ENCODE peak calls at places on chromosome 5, in ten cellular contexts. Z is HL-60, S is gastrocnemius medialis, V is MCF 10A, F is AG04449, T is IMR-90, R is pancreas, M is left ventricle myocardium inferior, U is fibroblast of lung, Y is choroid plexus epithelial cell. E is an unnamed sample.

GRCh38 chr5:142012186-142012785 is 541 bp downstream of the GNPDA1 start:
- DNase-seq in Z (no peak), S (no peak), V (peak; percentile 64), F (no peak), T (no peak), R (peak; percentile 29), M (peak; percentile 49), U (no peak), Y (peak; percentile 55), E (peak; percentile 63)

GRCh38 chr5:92207156-92207555 is 824.0 kb upstream of the ARRDC3 start:
- DNase-seq in Z (no peak), S (no peak), V (no peak), F (no peak), T (no peak), R (no peak), M (no peak), U (no peak), Y (no peak), E (no peak)

GRCh38 chr5:65247594-65247993 is 234.1 kb downstream of the ADAMTS6 start:
- DNase-seq in Z (no peak), S (no peak), V (no peak), F (no peak), T (no peak), R (no peak), M (no peak), U (no peak), Y (no peak), E (no peak)

GRCh38 chr5:142246263-142246662 is 78.6 kb downstream of the SPRY4 start:
- DNase-seq in Z (no peak), S (no peak), V (peak; percentile 83), F (peak; percentile 36), T (peak; percentile 52), R (peak; percentile 18), M (no peak), U (peak; percentile 91), Y (peak; percentile 38), E (no peak)

GRCh38 chr5:34703767-34704324 is 47.7 kb downstream of the RAI14 start:
- DNase-seq in Z (no peak), S (no peak), V (no peak), F (no peak), T (no peak), R (no peak), M (no peak), U (no peak), Y (no peak), E (no peak)

GRCh38 chr5:176823869-176824412 is 13.6 kb downstream of the UNC5A start:
- DNase-seq in Z (no peak), S (no peak), V (no peak), F (no peak), T (no peak), R (no peak), M (no peak), U (no peak), Y (no peak), E (no peak)

GRCh38 chr5:58322453-58322852 is 137.4 kb downstream of the PLK2 start:
- DNase-seq in Z (no peak), S (no peak), V (no peak), F (peak; percentile 23), T (peak; percentile 36), R (no peak), M (no peak), U (peak; percentile 75), Y (peak; percentile 58), E (no peak)

GRCh38 chr5:176743136-176743827 is 67.1 kb upstream of the UNC5A start:
- DNase-seq in Z (no peak), S (no peak), V (no peak), F (no peak), T (no peak), R (no peak), M (no peak), U (no peak), Y (no peak), E (no peak)

GRCh38 chr5:106397700-106398099 is 1273.0 kb downstream of the EFNA5 start:
- DNase-seq in Z (no peak), S (no peak), V (peak; percentile 71), F (peak; percentile 88), T (peak; percentile 98), R (no peak), M (no peak), U (peak; percentile 98), Y (peak; percentile 99), E (no peak)

GRCh38 chr5:153365547-153365946 is 124.9 kb upstream of the GRIA1 start:
- DNase-seq in Z (no peak), S (no peak), V (no peak), F (no peak), T (no peak), R (no peak), M (no peak), U (no peak), Y (no peak), E (no peak)

GRCh38 chr5:151523335-151523734 is 67.8 kb downstream of the FAT2 start:
- DNase-seq in Z (peak; percentile 16), S (no peak), V (peak; percentile 71), F (no peak), T (peak; percentile 55), R (no peak), M (no peak), U (peak; percentile 12), Y (peak; percentile 71), E (no peak)

GRCh38 chr5:174680901-174681565 is 43.3 kb upstream of the MSX2 start:
- DNase-seq in Z (no peak), S (no peak), V (no peak), F (no peak), T (no peak), R (no peak), M (no peak), U (no peak), Y (no peak), E (no peak)

GRCh38 chr5:134371834-134372340 is 518 bp downstream of the UBE2B start:
- DNase-seq in Z (no peak), S (peak; percentile 77), V (peak; percentile 76), F (no peak), T (peak; percentile 26), R (peak; percentile 73), M (peak; percentile 60), U (peak; percentile 36), Y (peak; percentile 28), E (no peak)

GRCh38 chr5:26894719-26895263 is 143.6 kb downstream of the CDH9 start:
- DNase-seq in Z (no peak), S (no peak), V (no peak), F (no peak), T (no peak), R (no peak), M (no peak), U (peak; percentile 23), Y (peak; percentile 56), E (no peak)

GRCh38 chr5:31273161-31273560 is 79.7 kb downstream of the CDH6 start:
- DNase-seq in Z (no peak), S (no peak), V (no peak), F (no peak), T (peak; percentile 10), R (no peak), M (no peak), U (peak; percentile 54), Y (no peak), E (no peak)

GRCh38 chr5:31273631-31274378 is 80.3 kb downstream of the CDH6 start:
- DNase-seq in Z (no peak), S (no peak), V (no peak), F (no peak), T (no peak), R (no peak), M (no peak), U (no peak), Y (peak; percentile 27), E (no peak)

GRCh38 chr5:31271567-31271966 is 78.1 kb downstream of the CDH6 start:
- DNase-seq in Z (no peak), S (no peak), V (no peak), F (no peak), T (no peak), R (no peak), M (no peak), U (no peak), Y (no peak), E (no peak)

GRCh38 chr5:31270396-31270795 is 76.9 kb downstream of the CDH6 start:
- DNase-seq in Z (no peak), S (no peak), V (peak; percentile 36), F (no peak), T (peak; percentile 22), R (no peak), M (no peak), U (no peak), Y (peak; percentile 49), E (no peak)

GRCh38 chr5:31269259-31269658 is 75.8 kb downstream of the CDH6 start:
- DNase-seq in Z (no peak), S (no peak), V (no peak), F (no peak), T (no peak), R (no peak), M (no peak), U (no peak), Y (no peak), E (no peak)
- TF ChIP-seq CTCF in Z (no peak), S (no peak), V (no peak), F (no peak), T (no peak), R (no peak), M (no peak), U (no peak), Y (no peak), E (no peak)

GRCh38 chr5:7592910-7593309 is 197.0 kb downstream of the ADCY2 start:
- DNase-seq in Z (no peak), S (no peak), V (peak; percentile 1), F (no peak), T (no peak), R (no peak), M (no peak), U (no peak), Y (no peak), E (no peak)
- TF ChIP-seq CTCF in Z (no peak), S (no peak), V (peak; percentile 20), F (peak; percentile 12), T (no peak), R (peak; percentile 24), M (no peak), U (no peak), Y (no peak), E (no peak)

GRCh38 chr5:154520861-154521453 is 42.9 kb upstream of the HAND1 start:
- DNase-seq in Z (no peak), S (no peak), V (peak; percentile 76), F (no peak), T (no peak), R (peak; percentile 51), M (no peak), U (no peak), Y (peak; percentile 11), E (no peak)
- TF ChIP-seq CTCF in Z (peak; percentile 16), S (peak; percentile 30), V (peak; percentile 86), F (peak; percentile 66), T (peak; percentile 57), R (peak; percentile 65), M (peak; percentile 67), U (peak; percentile 59), Y (peak; percentile 81), E (peak; percentile 69)

DNA sequence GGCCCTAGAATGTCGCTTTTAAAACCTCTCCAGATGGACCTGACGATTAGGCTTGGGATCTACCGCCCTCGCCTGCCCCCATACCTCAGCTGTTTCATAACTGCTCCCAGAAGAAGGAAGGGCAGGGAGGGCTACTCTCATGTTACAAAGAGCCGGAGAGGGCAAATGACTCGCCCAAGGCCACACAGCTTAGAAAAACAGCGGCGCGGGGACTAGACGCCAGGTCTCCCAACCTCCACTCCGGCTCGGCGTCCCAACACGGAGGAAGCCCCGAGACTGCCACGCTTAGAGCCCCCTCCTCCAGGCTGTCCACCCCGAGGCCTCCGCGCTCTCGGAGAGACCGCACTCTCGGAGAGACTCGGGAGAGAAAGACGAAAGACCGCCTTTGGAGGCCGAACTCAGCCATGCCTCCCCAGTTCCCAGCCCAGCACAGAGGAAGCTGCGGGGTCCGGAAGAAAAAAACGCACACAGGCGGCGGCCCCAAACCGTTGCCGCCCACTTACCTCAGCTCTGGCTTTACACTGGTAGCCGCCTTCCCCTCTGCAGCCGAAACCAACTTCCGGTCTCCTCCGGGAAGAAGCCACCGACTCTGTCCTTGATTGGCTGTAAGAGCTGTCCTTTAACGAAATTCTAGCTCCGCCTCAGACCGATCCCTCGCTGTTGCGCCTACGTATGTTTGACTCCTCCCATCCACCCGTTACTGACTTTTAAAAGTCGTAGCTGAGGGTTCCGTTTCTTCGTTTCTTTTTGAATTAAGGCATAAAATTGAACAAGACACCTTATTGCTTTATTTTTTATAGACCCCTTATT is at the start of gene MED7:
- DNase-seq in Z (peak; percentile 96), S (peak; percentile 95), V (peak; percentile 100), F (peak; percentile 96), T (peak; percentile 100), R (peak; percentile 96), M (peak; percentile 88), U (peak; percentile 100), Y (peak; percentile 100), E (peak; percentile 93)
- TF ChIP-seq CTCF in Z (no peak), S (no peak), V (no peak), F (no peak), T (no peak), R (no peak), M (no peak), U (no peak), Y (no peak), E (no peak)